ENCODE peak calls at places on chromosomes 3 and 15, in four cellular contexts. X is tibial nerve, Q is RWPE1, F is GM20000. S is an unnamed sample.

GRCh38 chr15:64460737-64461576 is 579 bp downstream of the ZNF609 start:
- DNase-seq in X (peak; percentile 60), Q (peak; percentile 83), F (peak; percentile 72), S (no peak)

GRCh38 chr15:74541494-74542191 is 623 bp downstream of the ARID3B start:
- DNase-seq in F (peak; percentile 83), Q (no peak), X (peak; percentile 15), S (peak; percentile 26)

GRCh38 chr15:91866971-91867372 is 13.5 kb downstream of the SLCO3A1 start:
- DNase-seq in F (no peak), Q (peak; percentile 82), X (no peak), S (no peak)

GRCh38 chr15:96338772-96339661 is 8.5 kb downstream of the NR2F2 start:
- DNase-seq in F (no peak), Q (no peak), X (peak; percentile 12), S (no peak)

GRCh38 chr3:156150434-156151066 is 30.2 kb downstream of the KCNAB1 start:
- DNase-seq in X (peak; percentile 85), Q (peak; percentile 36), F (peak; percentile 46), S (no peak)

GRCh38 chr15:41945221-41945620 is 27.1 kb downstream of the EHD4 start:
- DNase-seq in X (no peak), F (no peak), Q (no peak), S (no peak)

GRCh38 chr15:77909131-77909940 is 168.2 kb downstream of the TBC1D2B start:
- DNase-seq in X (no peak), Q (no peak), F (no peak), S (no peak)

GRCh38 chr3:102106421-102107097 is 257.2 kb downstream of the NFKBIZ start:
- DNase-seq in X (no peak), F (no peak), Q (no peak), S (no peak)

GRCh38 chr15:49024840-49025239 is 21.4 kb downstream of the SECISBP2L start:
- DNase-seq in F (peak; percentile 8), Q (no peak), X (no peak), S (no peak)

GRCh38 chr3:64214002-64214696 is 11.1 kb downstream of the PRICKLE2 start:
- DNase-seq in F (no peak), X (peak; percentile 61), Q (peak; percentile 26), S (peak; percentile 34)

GRCh38 chr3:83226751-83227150 is 1465.3 kb upstream of the GBE1 start:
- DNase-seq in X (no peak), Q (no peak), F (no peak), S (no peak)

GRCh38 chr3:58388550-58389061 is 45.0 kb downstream of the PDHB start:
- DNase-seq in F (no peak), Q (no peak), X (no peak), S (no peak)

GRCh38 chr3:197749315-197749600 is 425 bp upstream of the FYTTD1 start:
- DNase-seq in F (peak; percentile 68), Q (peak; percentile 68), X (peak; percentile 26), S (no peak)

GRCh38 chr3:186624598-186624997 is 11.7 kb downstream of the AHSG start:
- DNase-seq in F (no peak), X (no peak), Q (no peak), S (no peak)

GRCh38 chr3:55885721-55886120 is 398.6 kb upstream of the WNT5A start:
- DNase-seq in F (no peak), X (no peak), Q (peak; percentile 70), S (no peak)

GRCh38 chr15:70343961-70344360 is 246.2 kb upstream of the TLE3 start:
- DNase-seq in X (no peak), Q (no peak), F (no peak), S (no peak)

GRCh38 chr3:184260571-184261269 is 633 bp downstream of the CAMK2N2 start:
- DNase-seq in X (no peak), F (peak; percentile 58), Q (no peak), S (no peak)

GRCh38 chr3:82977871-82978270 is 1216.4 kb upstream of the GBE1 start:
- DNase-seq in F (no peak), X (no peak), Q (no peak), S (no peak)

GRCh38 chr3:11542551-11542950 is 101.2 kb downstream of the VGLL4 start:
- DNase-seq in Q (no peak), X (no peak), F (no peak), S (no peak)

GRCh38 chr3:133940536-133940935 is 44.9 kb upstream of the RAB6B start:
- DNase-seq in Q (no peak), X (no peak), F (no peak), S (no peak)

GRCh38 chr3:179464296-179465092 is 13.2 kb upstream of the GNB4 start:
- DNase-seq in F (no peak), X (no peak), Q (no peak), S (no peak)

GRCh38 chr3:158471639-158472294 is 99.2 kb upstream of the MLF1 start:
- DNase-seq in X (no peak), Q (peak; percentile 31), F (no peak), S (no peak)

GRCh38 chr3:105356988-105357387 is 9.7 kb upstream of the ALCAM start:
- DNase-seq in F (no peak), X (no peak), Q (no peak), S (no peak)

GRCh38 chr3:159170436-159171003 is 368.7 kb downstream of the MFSD1 start:
- DNase-seq in Q (no peak), F (no peak), X (no peak), S (no peak)

GRCh38 chr3:105406268-105406667 is 39.6 kb downstream of the ALCAM start:
- DNase-seq in Q (no peak), F (no peak), X (no peak), S (no peak)

GRCh38 chr3:55501905-55502304 is 14.8 kb upstream of the WNT5A start:
- DNase-seq in Q (no peak), X (no peak), F (no peak), S (no peak)

GRCh38 chr15:68525815-68526214 is 53.0 kb upstream of the CORO2B start:
- DNase-seq in X (no peak), Q (no peak), F (no peak), S (no peak)

GRCh38 chr3:131349946-131350347 is 31.6 kb upstream of the NUDT16 start:
- DNase-seq in F (no peak), X (no peak), Q (peak; percentile 60), S (no peak)

GRCh38 chr3:146403792-146404191 is 65.6 kb downstream of the PLSCR2 start:
- DNase-seq in X (no peak), Q (peak; percentile 2), F (no peak), S (no peak)

GRCh38 chr15:61169904-61170695 is 59.0 kb downstream of the RORA start:
- DNase-seq in X (no peak), Q (no peak), F (no peak), S (no peak)

GRCh38 chr3:189721873-189722665 is 90.9 kb downstream of the TP63 start:
- DNase-seq in F (no peak), X (no peak), Q (no peak), S (no peak)

GRCh38 chr15:57376695-57377477 is 581 bp downstream of the CGNL1 start:
- DNase-seq in F (peak; percentile 40), X (peak; percentile 70), Q (peak; percentile 38), S (peak; percentile 32)

GRCh38 chr3:67642734-67643133 is 11.7 kb downstream of the SUCLG2 start:
- DNase-seq in X (no peak), Q (no peak), F (no peak), S (no peak)

GRCh38 chr3:160133757-160134156 is 91.5 kb upstream of the C3orf80 start:
- DNase-seq in Q (no peak), X (no peak), F (no peak), S (no peak)

GRCh38 chr3:73207946-73208345 is 146.5 kb downstream of the EBLN2 start:
- DNase-seq in X (no peak), Q (no peak), F (no peak), S (no peak)

GRCh38 chr3:73212683-73213082 is 151.2 kb downstream of the EBLN2 start:
- DNase-seq in F (no peak), Q (no peak), X (no peak), S (no peak)

GRCh38 chr3:73214846-73215245 is 153.4 kb downstream of the EBLN2 start:
- DNase-seq in X (no peak), Q (no peak), F (no peak), S (no peak)

GRCh38 chr3:73213906-73214305 is 152.4 kb downstream of the EBLN2 start:
- DNase-seq in X (no peak), Q (no peak), F (no peak), S (no peak)

DNA sequence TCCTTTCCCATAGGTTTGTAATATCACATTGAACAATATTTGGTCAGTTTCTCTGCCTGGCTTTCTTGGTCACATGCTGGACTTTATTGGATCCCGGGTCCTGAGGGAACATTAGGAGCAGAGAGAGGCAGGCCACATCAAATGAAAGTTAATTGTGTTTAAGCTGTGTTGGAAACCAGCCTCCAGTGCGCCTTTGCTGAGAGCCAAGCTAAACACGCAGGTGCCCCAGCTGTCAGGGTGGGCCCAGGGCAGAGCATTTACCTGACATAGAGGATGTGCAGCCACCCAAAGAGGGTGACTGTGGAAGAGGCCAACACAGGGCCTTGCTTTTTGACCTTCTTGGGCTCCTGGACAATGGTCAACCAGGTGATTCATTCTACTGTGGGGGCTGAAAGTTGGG is 149.3 kb downstream of the EBLN2 start:
- DNase-seq in Q (no peak), F (no peak), X (no peak), S (no peak)
- TF ChIP-seq CTCF in Q (no peak), F (no peak), X (no peak), S (no peak)

GRCh38 chr3:128322030-128323022 is 144.4 kb downstream of the DNAJB8 start:
- DNase-seq in Q (no peak), F (peak; percentile 32), X (peak; percentile 20), S (no peak)
- TF ChIP-seq CTCF in Q (no peak), F (peak; percentile 38), X (peak; percentile 70), S (no peak)

GRCh38 chr3:194197396-194197960 is 61.5 kb downstream of the HES1 start:
- DNase-seq in X (no peak), Q (no peak), F (no peak), S (no peak)
- TF ChIP-seq CTCF in X (no peak), Q (no peak), F (no peak), S (no peak)

DNA sequence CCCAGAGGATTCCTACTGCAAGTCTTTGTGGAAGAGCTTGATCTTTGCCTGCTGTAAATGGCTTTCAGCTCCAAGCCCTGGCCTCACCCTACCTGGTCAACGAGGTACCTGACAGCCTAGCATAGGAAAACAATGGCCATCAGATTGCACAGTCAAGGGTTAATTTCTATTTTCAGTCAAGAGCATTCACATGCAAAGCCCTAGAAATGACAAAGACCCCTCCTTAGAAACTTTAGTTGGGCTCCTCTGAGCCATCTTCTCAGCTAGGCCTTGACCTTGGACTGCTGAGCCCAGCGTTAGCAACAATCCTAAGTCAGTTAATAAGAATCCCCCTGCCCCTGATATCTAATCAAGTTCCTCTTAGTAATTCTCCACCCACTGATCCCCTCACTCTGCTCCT is 18.5 kb downstream of the MESD start:
- DNase-seq in Q (no peak), F (no peak), X (no peak), S (no peak)
- TF ChIP-seq CTCF in Q (no peak), F (no peak), X (no peak), S (no peak)

GRCh38 chr3:125062904-125063618 is 7.3 kb upstream of the HEG1 start:
- DNase-seq in Q (peak; percentile 80), F (no peak), X (no peak), S (no peak)
- TF ChIP-seq CTCF in Q (no peak), F (no peak), X (no peak), S (no peak)

DNA sequence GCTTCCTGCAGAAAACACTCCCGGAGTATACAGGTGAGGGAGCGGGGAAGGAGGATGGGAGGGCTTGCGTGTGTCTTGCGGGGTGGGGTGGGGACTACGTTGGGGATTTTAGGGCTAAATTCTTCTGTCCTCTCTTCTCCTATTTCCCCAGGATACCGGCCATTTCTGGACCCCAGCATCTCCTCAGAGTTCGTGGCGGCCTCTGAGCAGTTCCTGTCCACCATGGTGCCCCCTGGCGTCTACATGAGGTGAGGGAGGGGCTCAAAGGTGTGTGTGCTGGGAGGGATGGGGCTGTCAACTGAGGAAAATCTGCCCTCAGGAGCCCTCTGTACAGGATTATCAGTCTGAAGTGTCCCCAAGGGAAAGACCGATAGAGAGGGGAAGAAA is 6.6 kb downstream of the DUOX1 start:
- DNase-seq in X (no peak), Q (no peak), F (no peak), S (no peak)
- TF ChIP-seq CTCF in X (no peak), Q (no peak), F (peak; percentile 35), S (no peak)